ENCODE peak calls at places on chromosomes 5 and 9, in five cellular contexts. W, H, I, U and O are unnamed samples.

GRCh38 chr9:90421786-90422185 is 220.8 kb downstream of the DIRAS2 start:
- DNase-seq in I (no peak), U (no peak), H (no peak), W (no peak), O (no peak)

GRCh38 chr5:74641778-74642542 is 1.4 kb upstream of the ENC1 start:
- DNase-seq in W (no peak), U (peak; percentile 82), H (no peak), I (peak; percentile 54), O (peak; percentile 26)

GRCh38 chr9:129415031-129415953 is 205.6 kb downstream of the C9orf50 start:
- DNase-seq in I (no peak), U (no peak), H (peak; percentile 76), W (no peak), O (peak; percentile 61)

GRCh38 chr9:114273461-114273881 is 49.4 kb upstream of the ORM1 start:
- DNase-seq in W (no peak), I (no peak), U (no peak), H (peak; percentile 62), O (no peak)

GRCh38 chr5:165137701-165138100 is 1632.3 kb downstream of the MAT2B start:
- DNase-seq in I (no peak), H (no peak), W (no peak), U (no peak), O (no peak)

GRCh38 chr9:98808411-98808815 is 943 bp downstream of the GALNT12 start:
- DNase-seq in U (no peak), W (no peak), I (peak; percentile 81), H (peak; percentile 66), O (no peak)

GRCh38 chr9:87123830-87124229 is 176.5 kb upstream of the GAS1 start:
- DNase-seq in U (no peak), I (no peak), H (no peak), W (no peak), O (no peak)

GRCh38 chr5:13809921-13810320 is 134.6 kb downstream of the DNAH5 start:
- DNase-seq in W (no peak), I (no peak), H (no peak), U (no peak), O (no peak)

GRCh38 chr5:56763711-56764466 is 51.5 kb upstream of the MAP3K1 start:
- DNase-seq in U (peak; percentile 29), H (no peak), I (no peak), W (no peak), O (no peak)

GRCh38 chr5:93575466-93575865 is 5.6 kb downstream of the NR2F1-AS1 start:
- DNase-seq in U (no peak), W (no peak), I (no peak), H (no peak), O (no peak)

GRCh38 chr5:174306345-174307030 is 261.0 kb downstream of the NSG2 start:
- DNase-seq in H (no peak), U (peak; percentile 51), W (no peak), I (no peak), O (no peak)

GRCh38 chr9:102631559-102631958 is 363.6 kb upstream of the CYLC2 start:
- DNase-seq in H (no peak), U (no peak), I (no peak), W (no peak), O (no peak)

GRCh38 chr9:118640836-118641557 is 728.2 kb downstream of the BRINP1 start:
- DNase-seq in U (peak; percentile 73), I (no peak), H (no peak), W (no peak), O (no peak)

GRCh38 chr5:149937610-149938009 is 7.0 kb downstream of the PDE6A start:
- DNase-seq in U (no peak), W (no peak), H (no peak), I (no peak), O (no peak)

GRCh38 chr5:100800552-100800951 is 102.5 kb downstream of the ST8SIA4 start:
- DNase-seq in H (no peak), U (peak; percentile 15), W (no peak), I (no peak), O (no peak)

GRCh38 chr5:14449052-14449661 is 132.4 kb upstream of the OTULINL start:
- DNase-seq in I (no peak), H (no peak), W (no peak), U (peak; percentile 97), O (peak; percentile 43)

GRCh38 chr5:131109540-131110255 is 55.4 kb downstream of the HINT1 start:
- DNase-seq in H (no peak), W (peak; percentile 46), I (no peak), U (peak; percentile 17), O (no peak)

GRCh38 chr5:134268919-134269318 is 43.0 kb upstream of the PPP2CA start:
- DNase-seq in W (no peak), U (no peak), H (no peak), I (no peak), O (no peak)

GRCh38 chr5:171336486-171337206 is 27.6 kb downstream of the TLX3 start:
- DNase-seq in U (peak; percentile 61), W (peak; percentile 32), I (no peak), H (no peak), O (no peak)

GRCh38 chr5:91170266-91170665 is 212.9 kb downstream of the ARRDC3 start:
- DNase-seq in W (no peak), H (no peak), I (no peak), U (peak; percentile 74), O (no peak)

GRCh38 chr5:18394154-18394804 is 760.0 kb downstream of the TAF11L14 start:
- DNase-seq in H (no peak), U (peak; percentile 40), W (peak; percentile 25), I (peak; percentile 51), O (peak; percentile 18)

GRCh38 chr5:137621861-137622823 is 113.7 kb downstream of the KLHL3 start:
- DNase-seq in H (no peak), W (no peak), U (peak; percentile 82), I (no peak), O (no peak)

GRCh38 chr5:96144289-96144688 is 182.6 kb upstream of the ELL2 start:
- DNase-seq in U (no peak), H (no peak), I (no peak), W (no peak), O (no peak)

GRCh38 chr9:113580041-113580953 is 116.8 kb downstream of the RGS3 start:
- DNase-seq in H (peak; percentile 92), W (no peak), U (peak; percentile 51), I (peak; percentile 98), O (no peak)

GRCh38 chr5:38680094-38680765 is 123.8 kb upstream of the LIFR start:
- DNase-seq in U (no peak), H (no peak), W (no peak), I (no peak), O (no peak)

GRCh38 chr5:56313004-56313531 is 79.9 kb upstream of the ANKRD55 start:
- DNase-seq in W (no peak), U (no peak), I (no peak), H (no peak), O (no peak)

GRCh38 chr5:160787247-160787646 is 64.8 kb downstream of the ATP10B start:
- DNase-seq in I (peak; percentile 31), H (no peak), W (peak; percentile 6), U (no peak), O (no peak)

GRCh38 chr9:98326402-98327248 is 71.2 kb upstream of the TBC1D2 start:
- DNase-seq in I (no peak), W (no peak), H (no peak), U (peak; percentile 75), O (no peak)

GRCh38 chr9:124654431-124654830 is 116.7 kb downstream of the NR6A1 start:
- DNase-seq in U (peak; percentile 52), H (no peak), W (no peak), I (no peak), O (no peak)

GRCh38 chr9:33159058-33159759 is 7.9 kb downstream of the B4GALT1 start:
- DNase-seq in I (peak; percentile 80), W (no peak), U (no peak), H (peak; percentile 89), O (peak; percentile 86)

GRCh38 chr9:33162721-33163311 is 4.3 kb downstream of the B4GALT1 start:
- DNase-seq in I (peak; percentile 86), U (peak; percentile 62), W (peak; percentile 55), H (peak; percentile 87), O (peak; percentile 69)

GRCh38 chr9:33159760-33160127 is 7.4 kb downstream of the B4GALT1 start:
- DNase-seq in W (no peak), H (no peak), U (peak; percentile 93), I (peak; percentile 82), O (no peak)

GRCh38 chr9:33161589-33162132 is 5.5 kb downstream of the B4GALT1 start:
- DNase-seq in U (no peak), H (no peak), W (no peak), I (peak; percentile 79), O (no peak)

DNA sequence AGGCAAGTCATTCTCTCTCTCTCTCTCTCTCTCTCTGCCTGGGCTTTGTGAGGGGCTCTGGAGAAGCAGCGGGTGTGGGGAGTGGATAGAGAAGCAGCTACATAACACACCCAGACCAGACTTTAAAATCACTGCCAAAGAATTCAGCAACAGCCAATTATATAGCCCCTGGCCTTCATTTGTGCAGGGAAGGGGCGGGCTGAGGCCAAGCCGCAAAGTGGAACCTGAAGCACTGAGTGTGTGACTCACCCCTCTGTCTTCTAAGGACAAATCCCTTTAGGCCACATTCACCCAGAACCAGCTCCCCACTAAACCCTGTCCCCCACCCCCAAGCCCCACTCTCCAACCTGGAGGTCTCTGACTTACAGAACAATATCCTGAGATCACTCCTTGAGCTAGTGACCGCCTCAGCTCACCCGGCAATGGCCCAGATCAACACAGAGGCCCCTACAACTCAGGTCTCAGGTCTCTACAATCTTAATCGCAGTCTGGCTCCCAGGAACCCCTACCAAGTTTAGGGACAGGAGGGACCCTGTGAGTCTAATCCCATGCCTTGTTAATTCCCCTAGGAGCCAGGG is 6.0 kb downstream of the B4GALT1 start:
- DNase-seq in H (peak; percentile 82), W (peak; percentile 82), I (peak; percentile 93), U (peak; percentile 100), O (peak; percentile 75)
- H3K27ac ChIP-seq in H (peak overlapping the region; percentile 97), W (peak overlapping the region; percentile 95), I (peak overlapping the region; percentile 98), U (peak overlapping the region; percentile 92), O (peak overlapping the region; percentile 60)

GRCh38 chr9:32384364-32385134 is at the start of gene ACO1:
- DNase-seq in W (peak; percentile 84), U (peak; percentile 80), I (peak; percentile 92), H (peak; percentile 91), O (peak; percentile 95)
- TF ChIP-seq CTCF in W (no peak), U (no peak), I (peak; percentile 35), H (no peak), O (no peak)

GRCh38 chr5:43604699-43605098 is 1.7 kb downstream of the NNT start:
- DNase-seq in W (no peak), I (no peak), U (no peak), H (no peak), O (no peak)
- H3K27ac ChIP-seq in W (no peak overlapping the region), I (no peak overlapping the region), U (no peak overlapping the region), H (no peak overlapping the region), O (no peak overlapping the region)

GRCh38 chr5:132310141-132310834 is 16.1 kb downstream of the SLC22A4 start:
- DNase-seq in U (no peak), W (no peak), I (no peak), H (no peak), O (no peak)

GRCh38 chr5:132313378-132313777 is 19.2 kb downstream of the SLC22A4 start:
- DNase-seq in H (no peak), I (no peak), W (no peak), U (peak; percentile 26), O (no peak)

GRCh38 chr5:132313961-132314432 is 19.8 kb downstream of the SLC22A4 start:
- DNase-seq in H (no peak), I (no peak), U (no peak), W (no peak), O (no peak)

GRCh38 chr5:132319975-132320374 is 25.8 kb downstream of the SLC22A4 start:
- DNase-seq in H (no peak), W (no peak), I (no peak), U (no peak), O (no peak)

GRCh38 chr5:132315529-132316067 is 21.4 kb downstream of the SLC22A4 start:
- DNase-seq in I (no peak), W (no peak), U (no peak), H (no peak), O (no peak)
- TF ChIP-seq CTCF in I (no peak), W (no peak), U (no peak), H (no peak), O (no peak)